ENCODE peak calls at places on chromosomes 11 and 22, in five cellular contexts. L is prostate gland, I is cardiac fibroblast, Q is left lung, X is RWPE1. N is an unnamed sample.

GRCh38 chr11:1310772-1311468 is 1.5 kb upstream of the TOLLIP start:
- DNase-seq in L (no peak), I (no peak), Q (no peak), X (no peak), N (no peak)

GRCh38 chr22:50567721-50568252 is 5.1 kb upstream of the SYCE3 start:
- DNase-seq in L (no peak), I (no peak), Q (no peak), X (no peak), N (no peak)

GRCh38 chr22:36381513-36382079 is 6.2 kb downstream of the MYH9 start:
- DNase-seq in L (no peak), I (no peak), Q (no peak), X (no peak), N (no peak)

GRCh38 chr11:125141178-125141577 is 23.4 kb upstream of the PKNOX2 start:
- DNase-seq in L (no peak), I (no peak), Q (no peak), X (no peak), N (no peak)

GRCh38 chr11:78995166-78995565 is 420.5 kb upstream of the NARS2 start:
- DNase-seq in L (no peak), I (no peak), Q (no peak), X (no peak), N (no peak)

GRCh38 chr11:44866301-44866700 is 84.4 kb downstream of the TP53I11 start:
- DNase-seq in L (no peak), I (no peak), Q (no peak), X (no peak), N (no peak)

GRCh38 chr22:49647346-49648026 is 180.2 kb downstream of the BRD1 start:
- DNase-seq in L (no peak), I (no peak), Q (no peak), X (no peak), N (no peak)

GRCh38 chr11:1943977-1944376 is 3.2 kb upstream of the MRPL23 start:
- DNase-seq in L (no peak), I (peak), Q (peak), X (peak), N (peak)

GRCh38 chr22:49948958-49949913 is 11.3 kb upstream of the PIM3 start:
- DNase-seq in L (peak), I (no peak), Q (peak), X (no peak), N (no peak)

GRCh38 chr11:30422828-30423648 is 100.1 kb downstream of the ARL14EP start:
- DNase-seq in L (peak), I (no peak), Q (no peak), X (no peak), N (no peak)

GRCh38 chr11:134654161-134654915 is 242.3 kb upstream of the B3GAT1 start:
- DNase-seq in L (no peak), I (no peak), Q (no peak), X (no peak), N (peak)

GRCh38 chr11:114134870-114135269 is 75.4 kb downstream of the ZBTB16 start:
- DNase-seq in L (no peak), I (peak), Q (no peak), X (peak), N (no peak)

GRCh38 chr22:38733329-38734202 is 22.2 kb downstream of the SUN2 start:
- DNase-seq in L (peak), I (peak), Q (no peak), X (peak), N (peak)

GRCh38 chr11:41307371-41308080 is 151.9 kb downstream of the LRRC4C start:
- DNase-seq in L (no peak), I (no peak), Q (no peak), X (no peak), N (no peak)

GRCh38 chr11:63613517-63614135 is 607 bp downstream of the PLAAT3 start:
- DNase-seq in L (no peak), I (peak), Q (peak), X (no peak), N (no peak)

GRCh38 chr11:2540521-2541320 is 95.9 kb downstream of the KCNQ1 start:
- DNase-seq in L (no peak), I (no peak), Q (peak), X (no peak), N (peak)

GRCh38 chr11:64436025-64436424 is 77.1 kb downstream of the RPS6KA4 start:
- DNase-seq in L (no peak), I (no peak), Q (no peak), X (no peak), N (no peak)

GRCh38 chr11:9878936-9879335 is 215.1 kb downstream of the SWAP70 start:
- DNase-seq in L (no peak), I (no peak), Q (no peak), X (no peak), N (no peak)

GRCh38 chr22:21665047-21665851 is 563 bp upstream of the PPIL2 start:
- DNase-seq in L (no peak), I (no peak), Q (no peak), X (no peak), N (no peak)

GRCh38 chr22:39276461-39277134 is 31.8 kb upstream of the PDGFB start:
- DNase-seq in L (no peak), I (no peak), Q (no peak), X (no peak), N (peak)

GRCh38 chr11:110728883-110729282 is 16.6 kb upstream of the ARHGAP20 start:
- DNase-seq in L (no peak), I (peak), Q (no peak), X (no peak), N (no peak)

GRCh38 chr11:68065841-68066240 is 27.0 kb downstream of the TCIRG1 start:
- DNase-seq in L (no peak), I (no peak), Q (no peak), X (no peak), N (no peak)

GRCh38 chr11:19603771-19604170 is 108.9 kb upstream of the NAV2 start:
- DNase-seq in L (no peak), I (no peak), Q (no peak), X (no peak), N (no peak)

GRCh38 chr11:92735039-92735438 is 234.4 kb upstream of the MTNR1B start:
- DNase-seq in L (no peak), I (no peak), Q (no peak), X (peak), N (no peak)

GRCh38 chr11:3044004-3044403 is 13.2 kb downstream of the CARS1 start:
- DNase-seq in L (no peak), I (peak), Q (no peak), X (no peak), N (no peak)

GRCh38 chr11:2929511-2929879 is 275 bp upstream of the PHLDA2 start:
- DNase-seq in L (peak), I (peak), Q (peak), X (peak), N (peak)

GRCh38 chr11:57680552-57680874 is 12.6 kb downstream of the ZDHHC5 start:
- DNase-seq in L (no peak), I (peak), Q (no peak), X (peak), N (no peak)

GRCh38 chr11:67370351-67371076 is 2.9 kb downstream of the CLCF1 start:
- DNase-seq in L (no peak), I (peak), Q (no peak), X (no peak), N (peak)

GRCh38 chr11:40186401-40187091 is 1272.9 kb downstream of the LRRC4C start:
- DNase-seq in L (no peak), I (no peak), Q (no peak), X (no peak), N (no peak)

GRCh38 chr22:30947163-30947820 is 21.3 kb downstream of the MORC2 start:
- DNase-seq in L (peak), I (peak), Q (no peak), X (peak), N (no peak)

GRCh38 chr22:29478326-29479276 is 1.4 kb upstream of the NEFH start:
- DNase-seq in L (no peak), I (no peak), Q (no peak), X (peak), N (no peak)

GRCh38 chr22:46514592-46515207 is 22.7 kb downstream of the CELSR1 start:
- DNase-seq in L (no peak), I (peak), Q (no peak), X (peak), N (no peak)

GRCh38 chr11:95149659-95150294 is 60.1 kb downstream of the ENDOD1 start:
- DNase-seq in L (peak), I (peak), Q (no peak), X (peak), N (no peak)

GRCh38 chr11:27976262-27976661 is 131.7 kb downstream of the KIF18A start:
- DNase-seq in L (no peak), I (peak), Q (no peak), X (no peak), N (no peak)

GRCh38 chr11:129965248-129965647 is 37.4 kb downstream of the PRDM10 start:
- DNase-seq in L (no peak), I (no peak), Q (no peak), X (no peak), N (no peak)

GRCh38 chr11:30281476-30282288 is 41.2 kb upstream of the ARL14EP start:
- DNase-seq in L (no peak), I (no peak), Q (no peak), X (no peak), N (no peak)

DNA sequence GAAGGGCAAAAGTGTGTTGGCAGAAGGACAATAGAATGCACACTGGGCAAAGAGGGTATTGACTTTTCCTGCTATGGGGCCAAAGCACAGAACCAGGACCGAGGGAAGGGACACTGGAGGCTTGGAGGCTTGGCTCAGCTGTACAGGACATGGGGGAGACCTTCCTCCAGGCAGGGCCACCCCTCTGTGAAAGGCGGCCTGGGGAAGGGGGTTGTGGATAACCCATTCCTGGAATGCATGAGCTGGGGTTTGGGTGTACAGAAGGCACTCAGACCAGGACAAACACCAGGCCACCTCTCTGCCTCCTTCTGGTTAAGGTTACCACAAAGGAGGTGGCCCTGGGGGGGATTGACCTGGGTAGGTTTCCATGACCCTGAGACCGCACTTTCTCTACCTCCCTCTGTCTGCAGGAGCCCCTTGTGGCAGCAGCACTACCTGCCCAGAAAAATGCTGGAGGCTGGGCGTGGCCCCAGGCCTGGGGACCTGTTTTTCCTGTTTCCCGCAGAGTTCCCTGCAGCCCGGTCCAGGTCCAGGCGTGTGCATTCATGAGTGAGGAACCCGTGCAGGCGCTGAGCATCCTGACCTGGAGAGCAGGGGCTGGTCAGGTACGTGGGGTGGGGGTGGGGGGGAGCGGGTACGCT is 9.6 kb downstream of the P2RY2 start:
- DNase-seq in L (peak), I (no peak), Q (peak), X (peak), N (no peak)
- TF ChIP-seq CTCF in L (peak), I (no peak), Q (no peak), X (no peak), N (no peak)

GRCh38 chr22:19854778-19855503 is at the start of the genes GNB1L and RTL10:
- DNase-seq in L (peak), I (peak), Q (peak), X (peak), N (peak)
- TF ChIP-seq CTCF in L (peak), I (no peak), Q (no peak), X (no peak), N (no peak)

GRCh38 chr22:37731804-37732471 is 35.1 kb downstream of the TRIOBP start:
- DNase-seq in L (no peak), I (no peak), Q (no peak), X (no peak), N (no peak)
- TF ChIP-seq CTCF in L (no peak), I (peak), Q (no peak), X (no peak), N (peak)

DNA sequence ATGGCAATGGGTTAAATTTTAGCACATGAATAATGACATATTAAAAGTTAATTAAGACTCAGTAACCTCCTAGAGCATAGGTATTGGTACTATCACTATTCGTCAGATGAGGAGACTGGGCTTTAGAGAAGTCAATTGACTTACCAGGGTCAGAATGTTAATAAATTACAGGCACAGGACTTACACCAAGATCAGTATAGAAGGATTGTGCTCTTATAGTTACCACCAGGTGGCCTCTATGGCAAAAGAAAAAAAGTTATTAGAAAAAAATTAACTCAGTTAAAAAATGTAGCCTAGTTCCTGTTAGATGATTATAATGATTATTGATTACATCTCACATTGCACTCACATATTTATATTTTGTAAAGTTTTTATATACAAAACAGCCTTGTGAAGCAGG is 1163.7 kb downstream of the FAM181B start:
- DNase-seq in L (no peak), I (no peak), Q (no peak), X (no peak), N (no peak)
- TF ChIP-seq CTCF in L (no peak), I (no peak), Q (no peak), X (no peak), N (no peak)

GRCh38 chr11:32487270-32487669 is 51.9 kb upstream of the WT1 start:
- DNase-seq in L (no peak), I (no peak), Q (no peak), X (peak), N (no peak)

GRCh38 chr11:32485733-32486132 is 50.4 kb upstream of the WT1 start:
- DNase-seq in L (no peak), I (no peak), Q (no peak), X (no peak), N (no peak)

GRCh38 chr11:32494629-32495028 is 59.3 kb upstream of the WT1 start:
- DNase-seq in L (no peak), I (peak), Q (no peak), X (no peak), N (no peak)

DNA sequence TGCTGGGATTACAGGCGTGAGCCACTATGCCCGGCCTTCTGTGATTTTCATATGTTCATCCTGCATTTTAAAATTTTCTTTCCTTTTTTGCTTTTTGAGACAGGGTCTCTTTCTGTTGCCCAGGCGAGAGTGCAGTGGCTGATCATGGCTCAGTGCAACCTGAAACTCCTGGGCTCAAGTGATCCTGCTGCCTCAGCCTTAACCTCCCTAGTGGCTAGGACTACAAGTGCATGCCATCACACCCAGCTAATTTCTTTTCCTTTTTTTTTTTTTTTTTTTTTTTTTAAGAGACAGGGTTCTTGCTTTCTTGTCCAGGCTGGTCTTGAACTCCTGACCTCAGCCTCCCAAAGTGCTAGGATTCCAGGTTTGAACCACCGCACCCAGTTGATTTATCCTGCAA is 54.1 kb upstream of the WT1 start:
- DNase-seq in L (no peak), I (no peak), Q (no peak), X (no peak), N (no peak)
- TF ChIP-seq CTCF in L (no peak), I (peak), Q (no peak), X (no peak), N (no peak)